ENCODE peak calls at places on chromosomes 1 and 21, in six cellular contexts. Z is IMR-90, U is H1, A is mesenchymal stem cell, Y is neuronal stem cell, H is trophoblast cell. I is an unnamed sample.

GRCh38 chr1:192053661-192054060 is 104.6 kb upstream of the RGS18 start:
- DNase-seq in Z (no peak), U (no peak), A (no peak), Y (no peak), H (no peak), I (no peak)

GRCh38 chr1:28860332-28861073 is 48.5 kb downstream of the OPRD1 start:
- DNase-seq in Z (no peak), U (no peak), A (peak; percentile 6), Y (no peak), H (no peak), I (no peak)

GRCh38 chr1:241406421-241406820 is 49.4 kb upstream of the RGS7 start:
- DNase-seq in Z (no peak), U (no peak), A (no peak), Y (no peak), H (no peak), I (no peak)

GRCh38 chr21:20351138-20351537 is 647.1 kb upstream of the NCAM2 start:
- DNase-seq in Z (no peak), U (no peak), A (no peak), Y (no peak), H (no peak), I (no peak)

GRCh38 chr1:36871146-36871971 is 163.0 kb downstream of the GRIK3 start:
- DNase-seq in Z (peak; percentile 6), U (no peak), A (no peak), Y (no peak), H (no peak), I (no peak)

GRCh38 chr1:208083016-208083714 is 161.0 kb downstream of the PLXNA2 start:
- DNase-seq in Z (no peak), U (no peak), A (no peak), Y (no peak), H (no peak), I (no peak)

GRCh38 chr1:160169553-160170399 is 18.4 kb downstream of the ATP1A4 start:
- DNase-seq in Z (no peak), U (peak; percentile 86), A (no peak), Y (peak; percentile 67), H (peak; percentile 94), I (peak; percentile 91)

GRCh38 chr1:225909477-225909876 is 14.6 kb downstream of the PYCR2 start:
- DNase-seq in Z (no peak), U (no peak), A (no peak), Y (no peak), H (no peak), I (no peak)

GRCh38 chr1:64966158-64966963 is at the start of gene JAK1:
- DNase-seq in Z (peak; percentile 72), U (peak; percentile 34), A (peak; percentile 81), Y (peak; percentile 85), H (peak; percentile 85), I (peak; percentile 90)

GRCh38 chr1:180238675-180239074 is 8.6 kb downstream of the LHX4 start:
- DNase-seq in Z (no peak), U (no peak), A (no peak), Y (no peak), H (no peak), I (no peak)

GRCh38 chr1:180020017-180020416 is 65.4 kb downstream of the CEP350 start:
- DNase-seq in Z (no peak), U (no peak), A (no peak), Y (no peak), H (no peak), I (no peak)

GRCh38 chr1:67262735-67263134 is 44.9 kb upstream of the IL12RB2 start:
- DNase-seq in Z (no peak), U (no peak), A (no peak), Y (no peak), H (no peak), I (no peak)

GRCh38 chr1:162854245-162854860 is 6.6 kb downstream of the CCDC190 start:
- DNase-seq in Z (peak; percentile 82), U (no peak), A (peak; percentile 74), Y (no peak), H (peak; percentile 72), I (peak; percentile 45)

GRCh38 chr1:30856260-30856790 is 52.2 kb downstream of the SDC3 start:
- DNase-seq in Z (no peak), U (no peak), A (peak; percentile 34), Y (no peak), H (no peak), I (no peak)

GRCh38 chr1:208224192-208224713 is 19.9 kb downstream of the PLXNA2 start:
- DNase-seq in Z (no peak), U (no peak), A (no peak), Y (no peak), H (no peak), I (no peak)

GRCh38 chr1:34763142-34763781 is 3.7 kb downstream of the GJB4 start:
- DNase-seq in Z (peak; percentile 9), U (no peak), A (no peak), Y (no peak), H (peak; percentile 83), I (peak; percentile 79)

GRCh38 chr1:65310078-65310587 is 790 bp downstream of the DNAJC6 start:
- DNase-seq in Z (no peak), U (peak; percentile 51), A (no peak), Y (no peak), H (no peak), I (peak; percentile 90)

GRCh38 chr1:24803987-24804530 is 58.8 kb downstream of the CLIC4 start:
- DNase-seq in Z (no peak), U (no peak), A (no peak), Y (no peak), H (peak; percentile 63), I (no peak)

GRCh38 chr1:167794043-167794442 is 72.3 kb downstream of the MPZL1 start:
- DNase-seq in Z (no peak), U (no peak), A (no peak), Y (no peak), H (no peak), I (no peak)

GRCh38 chr1:90488451-90488850 is 228.7 kb downstream of the BARHL2 start:
- DNase-seq in Z (peak; percentile 0), U (no peak), A (peak; percentile 29), Y (no peak), H (no peak), I (no peak)

GRCh38 chr1:42176902-42177519 is 12.5 kb upstream of the GUCA2A start:
- DNase-seq in Z (peak; percentile 55), U (no peak), A (peak; percentile 47), Y (peak; percentile 21), H (peak; percentile 72), I (peak; percentile 71)

GRCh38 chr1:56548566-56548965 is 30.8 kb downstream of the PLPP3 start:
- DNase-seq in Z (no peak), U (no peak), A (no peak), Y (no peak), H (peak; percentile 23), I (no peak)

GRCh38 chr1:221327954-221328353 is 413.9 kb downstream of the DUSP10 start:
- DNase-seq in Z (no peak), U (no peak), A (peak; percentile 17), Y (no peak), H (no peak), I (no peak)

GRCh38 chr1:94118013-94118412 is 2.9 kb downstream of the ABCA4 start:
- DNase-seq in Z (no peak), U (no peak), A (no peak), Y (no peak), H (peak; percentile 93), I (no peak)

GRCh38 chr1:90837420-90837819 is 120.3 kb upstream of the BARHL2 start:
- DNase-seq in Z (no peak), U (no peak), A (no peak), Y (no peak), H (no peak), I (no peak)

GRCh38 chr1:177936016-177936415 is 33.8 kb downstream of the SEC16B start:
- DNase-seq in Z (no peak), U (no peak), A (no peak), Y (no peak), H (no peak), I (no peak)
- H4K91ac ChIP-seq in Z (peak overlapping the region; percentile 1), U (no peak overlapping the region), A (no peak overlapping the region), Y (no peak overlapping the region), H (no peak overlapping the region), I (no peak overlapping the region)

GRCh38 chr1:164830628-164831027 is 271.6 kb downstream of the PBX1 start:
- DNase-seq in Z (no peak), U (no peak), A (no peak), Y (no peak), H (no peak), I (no peak)
- H3K4ac ChIP-seq in Z (no peak overlapping the region), U (no peak overlapping the region), A (no peak overlapping the region), Y (no peak overlapping the region), H (no peak overlapping the region), I (no peak overlapping the region)

GRCh38 chr1:101959456-101959855 is 37.3 kb downstream of the OLFM3 start:
- DNase-seq in Z (no peak), U (no peak), A (no peak), Y (no peak), H (no peak), I (no peak)
- H4K91ac ChIP-seq in Z (no peak overlapping the region), U (no peak overlapping the region), A (no peak overlapping the region), Y (no peak overlapping the region), H (no peak overlapping the region), I (no peak overlapping the region)

GRCh38 chr1:40508375-40509341 is at the start of gene EXO5:
- DNase-seq in Z (peak; percentile 69), U (no peak), A (peak; percentile 78), Y (peak; percentile 9), H (peak; percentile 82), I (peak; percentile 63)

DNA sequence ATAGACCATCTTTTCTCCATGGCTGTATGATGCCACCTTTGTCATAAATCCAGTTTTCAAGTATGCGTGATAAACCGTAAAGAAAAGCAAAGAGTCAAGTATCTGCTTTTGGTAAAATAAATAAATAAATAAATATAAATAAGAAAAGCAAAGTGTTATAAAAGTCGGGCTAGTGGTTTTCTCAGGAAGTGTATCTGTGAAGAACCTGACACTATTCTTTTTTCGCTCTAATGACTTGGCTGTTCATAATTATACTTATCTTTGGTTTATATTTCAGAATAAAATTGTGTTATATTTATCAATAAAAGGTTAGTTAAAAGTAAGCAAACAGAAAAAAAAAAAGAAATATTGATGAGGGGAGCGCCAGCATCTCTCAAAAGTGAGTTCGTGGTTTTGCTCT is 594 bp upstream of the EXO5 start:
- DNase-seq in Z (no peak), U (no peak), A (no peak), Y (no peak), H (no peak), I (no peak)
- H3K4ac ChIP-seq in Z (peak overlapping the region; percentile 98), U (no peak overlapping the region), A (peak overlapping the region; percentile 83), Y (no peak overlapping the region), H (no peak overlapping the region), I (no peak overlapping the region)

GRCh38 chr1:97610748-97611147 is 310.1 kb downstream of the DPYD start:
- DNase-seq in Z (no peak), U (no peak), A (no peak), Y (no peak), H (no peak), I (no peak)

GRCh38 chr1:97603776-97604175 is 317.1 kb downstream of the DPYD start:
- DNase-seq in Z (peak; percentile 67), U (no peak), A (peak; percentile 1), Y (no peak), H (no peak), I (no peak)

GRCh38 chr1:97603218-97603617 is 317.6 kb downstream of the DPYD start:
- DNase-seq in Z (no peak), U (no peak), A (no peak), Y (no peak), H (no peak), I (no peak)

DNA sequence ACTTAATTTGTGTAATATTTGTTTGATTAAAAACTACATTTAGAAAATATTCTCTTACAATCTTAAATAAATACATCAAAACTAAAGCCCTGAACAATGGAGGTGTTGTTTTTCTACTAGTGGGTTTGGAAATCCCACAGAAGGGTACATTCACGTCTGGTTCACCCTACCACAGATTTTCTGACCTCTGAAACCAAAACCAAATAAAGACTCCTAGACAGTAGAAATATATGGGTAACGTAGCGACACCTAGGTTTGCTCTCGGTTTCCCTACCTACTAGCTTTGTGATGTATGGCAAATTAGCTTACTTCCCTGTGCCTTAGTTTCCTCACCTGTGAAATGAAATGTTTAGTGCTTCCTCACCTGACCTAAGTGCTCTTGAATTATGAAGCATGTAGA is 312.6 kb downstream of the DPYD start:
- DNase-seq in Z (no peak), U (no peak), A (no peak), Y (no peak), H (no peak), I (no peak)
- H4K91ac ChIP-seq in Z (no peak overlapping the region), U (no peak overlapping the region), A (no peak overlapping the region), Y (no peak overlapping the region), H (no peak overlapping the region), I (no peak overlapping the region)

I was measured in H9.